ENCODE peak calls at places on chromosomes 11 and 22, in six cellular contexts. C, Z, U, L, H and R are unnamed samples.

GRCh38 chr11:46729110-46730027 is 10.4 kb downstream of the F2 start:
- DNase-seq in C (no peak), Z (no peak), U (no peak), L (no peak), H (no peak), R (no peak)

GRCh38 chr11:33507967-33508366 is 192.7 kb downstream of the C11orf91 start:
- DNase-seq in C (peak), Z (no peak), U (no peak), L (no peak), H (peak), R (no peak)

GRCh38 chr11:15276616-15277015 is 161.9 kb downstream of the INSC start:
- DNase-seq in C (peak), Z (no peak), U (peak), L (no peak), H (no peak), R (no peak)

GRCh38 chr11:109644158-109644557 is 222.2 kb downstream of the C11orf87 start:
- DNase-seq in C (peak), Z (peak), U (peak), L (no peak), H (peak), R (no peak)

GRCh38 chr22:24427500-24428164 is at the start of gene ADORA2A:
- DNase-seq in C (no peak), Z (no peak), U (no peak), L (peak), H (no peak), R (no peak)

GRCh38 chr11:12174145-12175143 is 64.1 kb downstream of the MICAL2 start:
- DNase-seq in C (no peak), Z (no peak), U (no peak), L (no peak), H (peak), R (no peak)

GRCh38 chr11:32092581-32093170 is 1.8 kb downstream of the RCN1 start:
- DNase-seq in C (no peak), Z (no peak), U (no peak), L (no peak), H (no peak), R (no peak)

GRCh38 chr22:29116397-29117123 is 43.7 kb downstream of the KREMEN1 start:
- DNase-seq in C (no peak), Z (no peak), U (no peak), L (no peak), H (peak), R (no peak)

GRCh38 chr11:6357222-6357621 is 33.1 kb upstream of the SMPD1 start:
- DNase-seq in C (no peak), Z (no peak), U (no peak), L (no peak), H (peak), R (peak)